ENCODE peak calls at places on chromosome 19, in four cellular contexts. P, D, M and Y are unnamed samples.

GRCh38 chr19:15422311-15423075 is 3.7 kb upstream of the AKAP8L start:
- DNase-seq in D (no peak), P (no peak), M (no peak), Y (no peak)

GRCh38 chr19:45637890-45638667 is 1.1 kb downstream of the EML2 start:
- DNase-seq in P (no peak), D (peak; percentile 54), M (no peak), Y (no peak)

GRCh38 chr19:48400018-48400742 is 6.7 kb downstream of the GRIN2D start:
- DNase-seq in D (peak; percentile 85), M (peak; percentile 65), P (peak; percentile 90), Y (peak; percentile 50)

GRCh38 chr19:5826531-5827341 is 12.8 kb downstream of the FUT6 start:
- DNase-seq in M (peak; percentile 83), P (peak; percentile 69), D (peak; percentile 33), Y (peak; percentile 87)

GRCh38 chr19:55594996-55595530 is 4.3 kb downstream of the FIZ1 start:
- DNase-seq in D (no peak), M (no peak), P (no peak), Y (no peak)

GRCh38 chr19:12838182-12838890 is at the start of gene MAST1:
- DNase-seq in P (peak; percentile 74), M (peak; percentile 94), D (peak; percentile 82), Y (no peak)

GRCh38 chr19:33048806-33049676 is 15.6 kb downstream of the RHPN2 start:
- DNase-seq in M (no peak), D (peak; percentile 17), P (no peak), Y (no peak)

GRCh38 chr19:6739884-6740588 is 556 bp downstream of the TRIP10 start:
- DNase-seq in M (peak; percentile 78), D (peak; percentile 85), P (peak; percentile 51), Y (no peak)

GRCh38 chr19:21947775-21948174 is 63.0 kb downstream of the ZNF208 start:
- DNase-seq in D (peak; percentile 16), M (peak; percentile 2), P (no peak), Y (no peak)

GRCh38 chr19:7475665-7476064 is 13.2 kb downstream of the PEX11G start:
- DNase-seq in P (no peak), D (no peak), M (peak; percentile 28), Y (no peak)

GRCh38 chr19:34448191-34448590 is 20.0 kb downstream of the UBA2 start:
- DNase-seq in P (no peak), D (no peak), M (no peak), Y (no peak)

GRCh38 chr19:8457209-8457608 is 12.4 kb downstream of the HNRNPM start:
- DNase-seq in P (no peak), M (no peak), D (no peak), Y (no peak)

GRCh38 chr19:14473073-14473790 is 1.9 kb downstream of the PTGER1 start:
- DNase-seq in D (no peak), P (peak; percentile 46), M (peak; percentile 33), Y (no peak)

GRCh38 chr19:52734340-52734892 is 428 bp downstream of the ZNF611 start:
- DNase-seq in D (no peak), M (peak; percentile 74), P (peak; percentile 29), Y (no peak)

GRCh38 chr19:23070353-23070781 is 46.5 kb upstream of the ZNF730 start:
- DNase-seq in P (peak; percentile 61), M (peak; percentile 73), D (peak; percentile 35), Y (no peak)

GRCh38 chr19:42254083-42254849 is 662 bp downstream of the ERF start:
- DNase-seq in P (peak; percentile 80), D (peak; percentile 87), M (peak; percentile 79), Y (peak; percentile 76)

GRCh38 chr19:47445937-47446402 is 25.7 kb downstream of the SLC8A2 start:
- DNase-seq in P (peak; percentile 53), M (peak; percentile 89), D (peak; percentile 75), Y (no peak)

GRCh38 chr19:7295912-7296486 is 1.8 kb upstream of the INSR start:
- DNase-seq in M (no peak), D (no peak), P (no peak), Y (peak; percentile 7)

DNA sequence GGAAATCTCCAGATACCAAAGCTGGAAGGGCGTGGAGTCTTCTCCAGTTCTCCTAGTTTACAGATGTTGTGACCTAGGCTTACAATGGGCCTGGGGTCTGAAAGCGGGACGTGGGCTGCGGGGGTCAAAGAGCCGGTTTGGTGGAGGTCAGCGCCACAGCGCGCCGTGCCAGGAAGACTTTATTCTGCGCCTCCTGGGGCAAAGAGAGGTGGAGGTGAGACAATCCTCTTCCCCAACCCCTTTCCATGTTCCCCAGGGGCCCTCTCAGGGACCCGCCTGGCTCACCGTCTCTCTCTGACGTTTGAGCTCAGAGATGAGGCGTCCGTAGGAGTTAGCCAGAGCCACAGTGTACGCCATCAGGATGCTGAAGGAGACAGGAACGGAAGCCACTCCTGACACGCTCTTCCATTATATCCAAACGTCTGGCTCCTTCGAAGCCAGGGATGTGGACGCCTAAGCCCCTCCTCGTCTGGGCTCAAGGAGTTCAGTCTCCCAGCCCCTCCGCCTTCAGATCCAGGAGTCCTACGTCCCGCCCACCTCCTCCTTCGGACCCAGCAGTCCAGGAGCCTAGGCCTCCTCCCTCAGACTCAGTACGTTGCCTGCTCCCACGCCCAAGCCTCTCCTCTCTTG is 776 bp upstream of the LENG1 start:
- DNase-seq in D (peak; percentile 50), M (no peak), P (no peak), Y (no peak)
- TF ChIP-seq FOXJ3 in D (no peak), M (no peak), P (no peak), Y (no peak)

GRCh38 chr19:10861118-10861651 is 10.2 kb upstream of the CARM1 start:
- DNase-seq in M (no peak), D (peak; percentile 66), P (peak; percentile 78), Y (peak; percentile 54)
- TF ChIP-seq FOXJ3 in M (no peak), D (no peak), P (no peak), Y (no peak)

GRCh38 chr19:3514930-3515329 is 8.8 kb downstream of the FZR1 start:
- DNase-seq in P (no peak), M (no peak), D (no peak), Y (no peak)
- TF ChIP-seq FOXJ3 in P (no peak), M (no peak), D (no peak), Y (no peak)

GRCh38 chr19:37817180-37817911 is 38.0 kb upstream of the ZNF573 start:
- DNase-seq in P (peak; percentile 95), M (peak; percentile 86), D (peak; percentile 5), Y (no peak)
- TF ChIP-seq FOXJ3 in P (no peak), M (no peak), D (no peak), Y (no peak)

DNA sequence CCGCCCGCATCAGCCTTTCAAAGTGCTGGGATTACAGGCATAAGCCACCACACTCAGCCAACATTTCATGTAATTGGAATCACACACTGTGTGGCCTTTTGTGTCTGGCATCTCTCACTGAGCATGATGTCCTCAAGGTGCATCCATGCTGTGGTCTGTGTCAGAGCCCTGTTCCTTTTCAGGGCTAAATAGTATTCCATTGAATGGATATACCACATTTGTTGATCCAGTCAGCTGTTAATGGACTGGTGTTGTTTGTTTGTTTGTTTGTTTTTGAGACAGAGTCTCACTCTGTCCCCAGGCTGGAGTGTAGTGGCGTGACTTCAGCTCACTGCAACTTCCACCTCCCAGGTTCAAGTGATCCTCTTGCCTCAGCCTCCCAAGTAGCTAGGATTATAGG is 17.9 kb downstream of the ATCAY start:
- DNase-seq in P (no peak), D (no peak), M (no peak), Y (no peak)
- TF ChIP-seq FOXJ3 in P (no peak), D (no peak), M (no peak), Y (no peak)

GRCh38 chr19:43441736-43442135 is 23.7 kb downstream of the LYPD3 start:
- DNase-seq in M (no peak), D (no peak), P (no peak), Y (no peak)

GRCh38 chr19:43437712-43438111 is 23.0 kb downstream of the TEX101 start:
- DNase-seq in P (no peak), D (no peak), M (no peak), Y (no peak)

GRCh38 chr19:43435775-43436174 is 21.1 kb downstream of the TEX101 start:
- DNase-seq in P (no peak), M (no peak), D (no peak), Y (no peak)

GRCh38 chr19:43438291-43439162 is 23.8 kb downstream of the TEX101 start:
- DNase-seq in P (no peak), D (no peak), M (peak; percentile 80), Y (no peak)

DNA sequence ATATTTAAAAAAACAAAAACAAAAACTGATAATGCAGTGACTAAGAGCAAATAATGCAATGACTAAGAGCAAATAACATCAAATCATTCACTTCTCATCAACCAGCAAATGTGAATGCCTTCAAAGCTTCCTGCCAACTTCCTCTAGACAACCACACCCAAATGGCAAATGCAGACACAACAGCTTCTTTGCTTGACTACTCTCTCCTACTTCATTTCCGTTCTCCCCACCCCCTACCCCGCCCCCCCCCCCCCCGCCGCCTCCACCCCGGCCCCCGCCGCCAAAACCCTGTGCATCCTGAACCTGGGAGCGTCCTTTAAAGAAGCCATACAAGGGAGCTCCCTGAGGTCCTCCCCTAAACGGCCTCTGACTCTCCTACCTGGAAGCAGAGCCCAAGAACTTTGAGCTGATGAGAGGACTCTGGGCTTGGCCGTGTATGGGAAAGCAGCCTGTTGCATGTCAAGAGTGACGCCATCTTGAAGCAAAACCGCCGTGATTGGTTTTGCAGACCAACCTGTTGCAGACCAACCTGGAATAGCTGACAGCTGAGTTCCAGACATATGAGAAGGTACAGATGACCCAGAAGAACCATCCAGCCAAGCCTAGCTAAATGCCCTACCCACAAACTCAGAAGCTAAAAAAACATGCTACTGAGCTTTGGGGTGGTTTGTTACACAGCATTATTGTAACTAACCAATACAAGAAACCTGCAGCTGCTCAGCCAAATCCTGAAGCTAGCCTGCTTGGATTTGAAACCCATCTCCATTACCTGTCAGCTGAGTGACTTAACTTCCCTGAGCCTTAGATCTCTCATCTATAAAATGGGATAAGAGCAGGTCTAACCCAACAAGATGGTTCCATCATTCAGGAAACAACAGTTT is 24.7 kb downstream of the TEX101 start:
- DNase-seq in P (no peak), M (no peak), D (no peak), Y (peak; percentile 18)
- TF ChIP-seq FOXJ3 in P (no peak), M (no peak), D (no peak), Y (no peak)